ENCODE peak calls at places on chromosomes 13 and 19, in nine cellular contexts. K is HL-60, N is GM13976, C is testis, P is fibroblast of lung, M is right atrium auricular region, R is mucosa of descending colon, T is MM.1S, E is tibial artery. I is an unnamed sample.

GRCh38 chr19:30228113-30228725 is 144.0 kb upstream of the ZNF536 start:
- DNase-seq in K (no peak), N (no peak), C (no peak), P (no peak), M (no peak), R (no peak), T (no peak), E (no peak), I (no peak)

GRCh38 chr13:59643906-59644626 is 519.7 kb downstream of the DIAPH3 start:
- DNase-seq in K (no peak), N (no peak), C (no peak), P (no peak), M (no peak), R (no peak), T (no peak), E (no peak), I (no peak)

GRCh38 chr19:16849168-16849567 is 20.0 kb downstream of the SIN3B start:
- DNase-seq in K (no peak), N (no peak), C (no peak), P (no peak), M (no peak), R (no peak), T (no peak), E (no peak), I (no peak)

GRCh38 chr13:113115363-113116205 is 7.0 kb upstream of the F10 start:
- DNase-seq in K (no peak), N (no peak), C (peak; percentile 12), P (no peak), M (no peak), R (peak; percentile 45), T (no peak), E (peak; percentile 13), I (no peak)

GRCh38 chr13:100619940-100620339 is 31.4 kb upstream of the GGACT start:
- DNase-seq in K (no peak), N (no peak), C (no peak), P (no peak), M (no peak), R (no peak), T (no peak), E (no peak), I (no peak)

GRCh38 chr13:79692846-79693245 is 211.9 kb downstream of the NDFIP2 start:
- DNase-seq in K (no peak), N (no peak), C (no peak), P (peak; percentile 7), M (no peak), R (no peak), T (no peak), E (no peak), I (no peak)

GRCh38 chr13:57631607-57632275 is at the start of gene PCDH17:
- DNase-seq in K (no peak), N (peak; percentile 34), C (peak; percentile 63), P (peak; percentile 74), M (peak; percentile 62), R (no peak), T (peak; percentile 9), E (peak; percentile 65), I (peak; percentile 37)

GRCh38 chr13:98485561-98485960 is 91.3 kb downstream of the STK24 start:
- DNase-seq in K (no peak), N (no peak), C (no peak), P (no peak), M (no peak), R (no peak), T (no peak), E (no peak), I (no peak)

GRCh38 chr13:110128546-110128945 is 178.4 kb downstream of the COL4A1 start:
- DNase-seq in K (no peak), N (no peak), C (no peak), P (peak; percentile 65), M (no peak), R (no peak), T (no peak), E (no peak), I (no peak)

DNA sequence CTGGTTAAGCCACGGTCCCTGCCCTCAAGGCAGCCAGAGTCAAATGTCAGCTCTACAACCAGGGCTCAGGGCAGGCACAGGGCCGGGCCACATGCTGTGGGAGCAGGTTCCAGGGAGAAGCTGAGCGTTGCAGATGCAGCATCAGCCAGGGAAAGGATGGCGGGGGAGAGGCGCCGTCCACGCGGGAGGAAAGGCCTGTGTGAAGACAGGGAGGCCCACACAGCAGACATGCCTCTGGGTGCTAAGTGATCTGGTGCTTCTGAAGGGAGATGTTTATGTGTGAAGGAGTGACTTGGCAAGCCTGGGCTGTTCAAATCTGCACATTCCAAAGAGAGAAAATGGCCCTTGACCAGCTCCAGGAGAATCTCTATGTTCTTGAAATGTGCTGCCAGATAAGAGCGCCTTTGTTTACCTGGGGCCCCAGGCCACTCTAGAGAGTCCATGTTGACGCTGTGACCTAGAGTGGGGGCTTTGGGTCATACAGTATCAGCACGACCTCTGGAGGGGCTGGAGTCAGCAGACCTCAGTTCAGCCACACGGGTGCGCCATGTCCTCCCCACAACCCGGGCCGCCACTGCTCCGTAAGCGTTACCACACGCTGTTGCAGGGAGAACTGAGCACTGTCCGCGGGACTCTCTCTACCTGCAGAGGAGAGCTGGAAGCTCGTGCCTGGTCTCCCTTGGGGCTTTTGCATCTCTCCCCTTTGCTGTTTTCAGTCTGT is 15.9 kb upstream of the ATF5 start:
- DNase-seq in K (no peak), N (no peak), C (peak; percentile 62), P (no peak), M (no peak), R (no peak), T (no peak), E (no peak), I (no peak)
- TF ChIP-seq CTCF in K (no peak), N (peak; percentile 28), C (no peak), P (no peak), M (no peak), R (no peak), T (no peak), E (no peak), I (no peak)

GRCh38 chr19:49020931-49021895 is 2.9 kb downstream of the CGB3 start:
- DNase-seq in K (no peak), N (peak; percentile 32), C (no peak), P (no peak), M (no peak), R (no peak), T (no peak), E (no peak), I (no peak)

GRCh38 chr19:49020342-49020741 is 3.5 kb upstream of the LHB start:
- DNase-seq in K (no peak), N (peak; percentile 22), C (peak; percentile 38), P (no peak), M (no peak), R (no peak), T (no peak), E (no peak), I (no peak)

GRCh38 chr19:49017666-49018351 is 918 bp upstream of the LHB start:
- DNase-seq in K (no peak), N (peak; percentile 86), C (peak; percentile 30), P (peak; percentile 66), M (no peak), R (peak; percentile 70), T (peak; percentile 54), E (peak; percentile 35), I (no peak)

GRCh38 chr19:49017041-49017665 is at the start of gene LHB:
- DNase-seq in K (no peak), N (peak; percentile 26), C (no peak), P (no peak), M (no peak), R (no peak), T (no peak), E (no peak), I (no peak)

GRCh38 chr19:49019242-49019932 is 2.5 kb upstream of the LHB start:
- DNase-seq in K (no peak), N (peak; percentile 84), C (peak; percentile 66), P (no peak), M (no peak), R (peak; percentile 88), T (no peak), E (no peak), I (no peak)
- TF ChIP-seq CTCF in K (no peak), N (no peak), C (no peak), P (no peak), M (no peak), R (no peak), T (peak; percentile 13), E (no peak), I (no peak)

GRCh38 chr19:40747536-40747935 is 2.7 kb downstream of the ACTMAP start:
- DNase-seq in K (no peak), N (no peak), C (no peak), P (no peak), M (no peak), R (no peak), T (no peak), E (no peak), I (no peak)

GRCh38 chr19:40743926-40744325 is 6.4 kb downstream of the ACTMAP start:
- DNase-seq in K (no peak), N (no peak), C (no peak), P (no peak), M (no peak), R (no peak), T (no peak), E (no peak), I (no peak)

GRCh38 chr19:40742477-40742876 is 7.8 kb downstream of the ACTMAP start:
- DNase-seq in K (no peak), N (no peak), C (no peak), P (no peak), M (no peak), R (no peak), T (no peak), E (no peak), I (no peak)

GRCh38 chr19:40745402-40745780 is 4.9 kb downstream of the ACTMAP start:
- DNase-seq in K (no peak), N (no peak), C (no peak), P (peak; percentile 52), M (no peak), R (no peak), T (no peak), E (no peak), I (no peak)

DNA sequence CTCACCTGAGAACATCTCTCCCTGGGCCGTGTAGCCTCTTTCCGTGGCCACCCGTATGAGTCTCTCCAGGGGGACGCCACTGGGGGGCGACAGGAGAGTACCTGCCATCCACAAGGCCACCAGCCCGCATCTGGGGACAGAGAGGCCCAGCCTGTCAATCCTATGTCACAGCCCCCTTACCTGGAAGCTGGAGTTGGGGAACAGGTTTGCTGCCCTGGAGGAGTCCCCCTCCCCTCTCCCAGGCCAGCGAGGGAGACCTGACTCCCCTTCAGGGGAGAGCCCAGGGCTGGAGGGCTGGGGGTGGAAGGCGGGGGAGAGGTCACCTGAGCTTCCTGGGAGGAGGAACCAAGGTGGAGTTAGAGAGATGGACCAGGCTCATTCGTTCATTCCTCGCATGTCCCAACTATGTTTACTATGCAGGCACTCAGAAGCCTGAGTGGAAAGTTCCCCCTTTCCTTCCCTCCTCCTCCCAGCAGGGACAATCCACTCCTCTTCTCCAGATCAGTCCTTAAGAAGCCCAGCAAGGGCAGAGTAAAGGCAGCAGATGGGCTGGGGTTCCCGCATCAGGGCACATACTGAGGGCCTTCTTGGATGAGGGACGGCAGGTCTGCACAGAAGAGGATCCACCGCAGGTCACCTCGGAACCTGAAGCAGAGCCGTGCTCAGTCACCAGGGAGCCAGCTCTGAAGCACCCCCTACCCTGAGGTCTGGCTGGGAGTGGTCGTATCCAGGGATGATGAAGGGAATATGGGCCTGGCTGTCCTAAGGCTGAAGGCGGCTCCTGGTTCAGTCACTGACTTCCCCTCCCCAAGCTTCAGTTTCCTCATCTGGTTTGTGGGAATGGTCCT is 5.5 kb downstream of the ACTMAP start:
- DNase-seq in K (no peak), N (peak; percentile 55), C (no peak), P (no peak), M (no peak), R (no peak), T (no peak), E (no peak), I (no peak)
- TF ChIP-seq CTCF in K (no peak), N (peak; percentile 19), C (no peak), P (no peak), M (no peak), R (no peak), T (no peak), E (peak; percentile 8), I (no peak)

GRCh38 chr19:31349160-31349881 is at the start of gene TSHZ3:
- DNase-seq in K (peak; percentile 81), N (no peak), C (peak; percentile 72), P (peak; percentile 87), M (peak; percentile 80), R (peak; percentile 82), T (no peak), E (peak; percentile 78), I (peak; percentile 58)
- TF ChIP-seq CTCF in K (no peak), N (no peak), C (no peak), P (no peak), M (no peak), R (no peak), T (no peak), E (no peak), I (no peak)

I was measured in CD14-positive monocyte.